ENCODE peak calls at places on chromosomes 16 and 17, in ten cellular contexts. One of them, this sample, is unnamed.

GRCh38 chr17:44198721-44199552 is 747 bp downstream of the ATXN7L3 start:
- DNase-seq in T1000: peak
- DNase-seq in renal cortical epithelial cell: no peak
- DNase-seq in GM10248: peak
- DNase-seq in lower leg skin: peak
- DNase-seq in effector CD4-positive, alpha-beta T cell: peak
- DNase-seq in Peyer's patch: peak
- DNase-seq in AG08395: peak
- DNase-seq in T-cell: peak
- DNase-seq in Caco-2: peak
- DNase-seq in this sample: no peak

GRCh38 chr17:32558997-32559650 is 72.3 kb downstream of the CDK5R1 start:
- DNase-seq in effector CD4-positive, alpha-beta T cell: no peak
- DNase-seq in T-cell: no peak
- DNase-seq in AG08395: no peak
- DNase-seq in lower leg skin: no peak
- DNase-seq in GM10248: peak
- DNase-seq in Caco-2: no peak
- DNase-seq in T1000: no peak
- DNase-seq in renal cortical epithelial cell: no peak
- DNase-seq in Peyer's patch: no peak
- DNase-seq in this sample: no peak

GRCh38 chr16:69711115-69711740 is 15.1 kb downstream of the NQO1 start:
- DNase-seq in GM10248: no peak
- DNase-seq in Caco-2: no peak
- DNase-seq in T1000: no peak
- DNase-seq in lower leg skin: peak
- DNase-seq in AG08395: no peak
- DNase-seq in effector CD4-positive, alpha-beta T cell: no peak
- DNase-seq in renal cortical epithelial cell: peak
- DNase-seq in T-cell: no peak
- DNase-seq in Peyer's patch: no peak
- DNase-seq in this sample: no peak

GRCh38 chr16:28951410-28951943 is 740 bp downstream of the NFATC2IP start:
- DNase-seq in T1000: no peak
- DNase-seq in Peyer's patch: peak
- DNase-seq in lower leg skin: no peak
- DNase-seq in GM10248: no peak
- DNase-seq in effector CD4-positive, alpha-beta T cell: no peak
- DNase-seq in Caco-2: no peak
- DNase-seq in AG08395: no peak
- DNase-seq in renal cortical epithelial cell: no peak
- DNase-seq in T-cell: no peak
- DNase-seq in this sample: no peak

GRCh38 chr17:3724373-3725077 is 822 bp downstream of the HASPIN start:
- DNase-seq in T-cell: no peak
- DNase-seq in Caco-2: no peak
- DNase-seq in lower leg skin: no peak
- DNase-seq in T1000: no peak
- DNase-seq in effector CD4-positive, alpha-beta T cell: no peak
- DNase-seq in AG08395: peak
- DNase-seq in renal cortical epithelial cell: no peak
- DNase-seq in Peyer's patch: no peak
- DNase-seq in GM10248: no peak
- DNase-seq in this sample: no peak

GRCh38 chr17:1005361-1005946 is 8.5 kb downstream of the TIMM22 start:
- DNase-seq in AG08395: peak
- DNase-seq in renal cortical epithelial cell: peak
- DNase-seq in Peyer's patch: no peak
- DNase-seq in effector CD4-positive, alpha-beta T cell: no peak
- DNase-seq in GM10248: no peak
- DNase-seq in lower leg skin: no peak
- DNase-seq in T-cell: no peak
- DNase-seq in Caco-2: peak
- DNase-seq in T1000: no peak
- DNase-seq in this sample: no peak

GRCh38 chr16:55922662-55923061 is 47.5 kb upstream of the CES5A start:
- DNase-seq in T1000: no peak
- DNase-seq in Caco-2: no peak
- DNase-seq in Peyer's patch: no peak
- DNase-seq in effector CD4-positive, alpha-beta T cell: no peak
- DNase-seq in AG08395: no peak
- DNase-seq in GM10248: no peak
- DNase-seq in lower leg skin: no peak
- DNase-seq in T-cell: no peak
- DNase-seq in renal cortical epithelial cell: no peak
- DNase-seq in this sample: no peak

GRCh38 chr17:17497065-17497844 is 1.1 kb upstream of the RASD1 start:
- DNase-seq in effector CD4-positive, alpha-beta T cell: no peak
- DNase-seq in renal cortical epithelial cell: no peak
- DNase-seq in Peyer's patch: no peak
- DNase-seq in T-cell: no peak
- DNase-seq in Caco-2: no peak
- DNase-seq in T1000: no peak
- DNase-seq in lower leg skin: no peak
- DNase-seq in AG08395: no peak
- DNase-seq in GM10248: no peak
- DNase-seq in this sample: no peak

GRCh38 chr16:80751167-80751566 is 53.2 kb downstream of the CDYL2 start:
- DNase-seq in GM10248: no peak
- DNase-seq in Peyer's patch: no peak
- DNase-seq in AG08395: peak
- DNase-seq in T-cell: no peak
- DNase-seq in renal cortical epithelial cell: no peak
- DNase-seq in Caco-2: no peak
- DNase-seq in lower leg skin: no peak
- DNase-seq in effector CD4-positive, alpha-beta T cell: no peak
- DNase-seq in T1000: no peak
- DNase-seq in this sample: no peak

GRCh38 chr17:57999496-58000017 is 7.5 kb downstream of the SRSF1 start:
- DNase-seq in GM10248: peak
- DNase-seq in renal cortical epithelial cell: peak
- DNase-seq in T-cell: no peak
- DNase-seq in AG08395: peak
- DNase-seq in T1000: no peak
- DNase-seq in Peyer's patch: no peak
- DNase-seq in effector CD4-positive, alpha-beta T cell: peak
- DNase-seq in lower leg skin: no peak
- DNase-seq in Caco-2: peak
- DNase-seq in this sample: peak

GRCh38 chr17:3983945-3984484 is 19.8 kb upstream of the ATP2A3 start:
- DNase-seq in lower leg skin: no peak
- DNase-seq in T1000: no peak
- DNase-seq in T-cell: no peak
- DNase-seq in GM10248: no peak
- DNase-seq in AG08395: no peak
- DNase-seq in Caco-2: no peak
- DNase-seq in Peyer's patch: peak
- DNase-seq in renal cortical epithelial cell: no peak
- DNase-seq in effector CD4-positive, alpha-beta T cell: no peak
- DNase-seq in this sample: peak

GRCh38 chr17:42118545-42118944 is 2.6 kb downstream of the KAT2A start:
- DNase-seq in lower leg skin: no peak
- DNase-seq in T-cell: peak
- DNase-seq in Caco-2: peak
- DNase-seq in T1000: no peak
- DNase-seq in AG08395: no peak
- DNase-seq in GM10248: peak
- DNase-seq in Peyer's patch: no peak
- DNase-seq in renal cortical epithelial cell: peak
- DNase-seq in effector CD4-positive, alpha-beta T cell: no peak
- DNase-seq in this sample: no peak

GRCh38 chr17:82346342-82347300 is 12.4 kb upstream of the TEX19 start:
- DNase-seq in GM10248: no peak
- DNase-seq in lower leg skin: no peak
- DNase-seq in Peyer's patch: no peak
- DNase-seq in effector CD4-positive, alpha-beta T cell: no peak
- DNase-seq in Caco-2: peak
- DNase-seq in renal cortical epithelial cell: no peak
- DNase-seq in T1000: no peak
- DNase-seq in T-cell: no peak
- DNase-seq in AG08395: no peak
- DNase-seq in this sample: no peak

GRCh38 chr17:19992803-19993713 is 15.4 kb upstream of the AKAP10 start:
- DNase-seq in renal cortical epithelial cell: peak
- DNase-seq in Peyer's patch: peak
- DNase-seq in lower leg skin: peak
- DNase-seq in effector CD4-positive, alpha-beta T cell: peak
- DNase-seq in GM10248: peak
- DNase-seq in T-cell: peak
- DNase-seq in T1000: peak
- DNase-seq in AG08395: peak
- DNase-seq in Caco-2: peak
- DNase-seq in this sample: peak

GRCh38 chr17:39194089-39194984 is 3.1 kb downstream of the CACNB1 start:
- DNase-seq in Caco-2: peak
- DNase-seq in T-cell: no peak
- DNase-seq in effector CD4-positive, alpha-beta T cell: no peak
- DNase-seq in GM10248: no peak
- DNase-seq in AG08395: peak
- DNase-seq in lower leg skin: no peak
- DNase-seq in renal cortical epithelial cell: no peak
- DNase-seq in T1000: no peak
- DNase-seq in Peyer's patch: no peak
- DNase-seq in this sample: no peak

GRCh38 chr16:69100046-69100765 is 5.2 kb upstream of the HAS3 start:
- DNase-seq in Caco-2: no peak
- DNase-seq in renal cortical epithelial cell: peak
- DNase-seq in GM10248: no peak
- DNase-seq in lower leg skin: no peak
- DNase-seq in T1000: no peak
- DNase-seq in Peyer's patch: no peak
- DNase-seq in effector CD4-positive, alpha-beta T cell: no peak
- DNase-seq in AG08395: no peak
- DNase-seq in T-cell: no peak
- DNase-seq in this sample: no peak

GRCh38 chr17:11628374-11628773 is 30.1 kb downstream of the DNAH9 start:
- DNase-seq in AG08395: no peak
- DNase-seq in renal cortical epithelial cell: no peak
- DNase-seq in Peyer's patch: no peak
- DNase-seq in effector CD4-positive, alpha-beta T cell: no peak
- DNase-seq in Caco-2: no peak
- DNase-seq in GM10248: no peak
- DNase-seq in lower leg skin: peak
- DNase-seq in T1000: no peak
- DNase-seq in T-cell: no peak
- DNase-seq in this sample: no peak

GRCh38 chr17:67686246-67686645 is 31.5 kb upstream of the NOL11 start:
- DNase-seq in Peyer's patch: no peak
- DNase-seq in lower leg skin: no peak
- DNase-seq in T-cell: no peak
- DNase-seq in renal cortical epithelial cell: no peak
- DNase-seq in GM10248: no peak
- DNase-seq in Caco-2: no peak
- DNase-seq in AG08395: no peak
- DNase-seq in T1000: no peak
- DNase-seq in effector CD4-positive, alpha-beta T cell: no peak
- DNase-seq in this sample: no peak

GRCh38 chr16:3878610-3879009 is 1.9 kb downstream of the CREBBP start:
- DNase-seq in AG08395: no peak
- DNase-seq in lower leg skin: no peak
- DNase-seq in T-cell: no peak
- DNase-seq in GM10248: no peak
- DNase-seq in Caco-2: no peak
- DNase-seq in Peyer's patch: no peak
- DNase-seq in T1000: no peak
- DNase-seq in renal cortical epithelial cell: no peak
- DNase-seq in effector CD4-positive, alpha-beta T cell: no peak
- DNase-seq in this sample: no peak

GRCh38 chr17:15886804-15887203 is 58.1 kb upstream of the ADORA2B start:
- DNase-seq in GM10248: no peak
- DNase-seq in T-cell: peak
- DNase-seq in lower leg skin: no peak
- DNase-seq in AG08395: no peak
- DNase-seq in Peyer's patch: no peak
- DNase-seq in effector CD4-positive, alpha-beta T cell: no peak
- DNase-seq in renal cortical epithelial cell: no peak
- DNase-seq in T1000: no peak
- DNase-seq in Caco-2: no peak
- DNase-seq in this sample: no peak

This sample was measured in GF-D8.